ENCODE peak calls at places on chromosome 1, in eight cellular contexts. B is testis, D is heart left ventricle, Y is fibroblast of lung, T is IMR-90, W is lower lobe of right lung, O is GM10248, Z is esophagus squamous epithelium. N is an unnamed sample.

GRCh38 chr1:100502052-100502792 is 35.7 kb upstream of the GPR88 start:
- DNase-seq in B (no peak), D (no peak), Y (peak), T (peak), W (no peak), O (no peak), Z (no peak), N (no peak)

GRCh38 chr1:77313491-77313890 is 31.7 kb downstream of the AK5 start:
- DNase-seq in B (no peak), D (no peak), Y (peak), T (peak), W (no peak), O (no peak), Z (no peak), N (no peak)

GRCh38 chr1:172476218-172476811 is 32.4 kb upstream of the PIGC start:
- DNase-seq in B (no peak), D (no peak), Y (peak), T (no peak), W (no peak), O (no peak), Z (no peak), N (no peak)

GRCh38 chr1:212167098-212167497 is 118.1 kb upstream of the PPP2R5A start:
- DNase-seq in B (no peak), D (peak), Y (no peak), T (peak), W (no peak), O (no peak), Z (no peak), N (no peak)

GRCh38 chr1:94970783-94971182 is 43.9 kb upstream of the CNN3 start:
- DNase-seq in B (no peak), D (no peak), Y (no peak), T (no peak), W (no peak), O (no peak), Z (no peak), N (no peak)

GRCh38 chr1:115114308-115114707 is 25.0 kb upstream of the TSPAN2 start:
- DNase-seq in B (no peak), D (no peak), Y (peak), T (no peak), W (no peak), O (no peak), Z (no peak), N (no peak)

GRCh38 chr1:50488403-50488802 is 65.2 kb upstream of the DMRTA2 start:
- DNase-seq in B (no peak), D (no peak), Y (peak), T (peak), W (no peak), O (no peak), Z (no peak), N (no peak)

GRCh38 chr1:10803971-10804820 is 7.8 kb upstream of the CASZ1 start:
- DNase-seq in B (no peak), D (no peak), Y (no peak), T (no peak), W (peak), O (no peak), Z (no peak), N (no peak)

GRCh38 chr1:63592536-63593302 is 492 bp upstream of the PGM1 start:
- DNase-seq in B (no peak), D (no peak), Y (no peak), T (no peak), W (no peak), O (no peak), Z (no peak), N (no peak)

GRCh38 chr1:62774971-62775578 is 8.9 kb upstream of the ATG4C start:
- DNase-seq in B (no peak), D (no peak), Y (no peak), T (no peak), W (no peak), O (no peak), Z (no peak), N (no peak)

GRCh38 chr1:230291731-230292620 is 134.2 kb downstream of the PGBD5 start:
- DNase-seq in B (no peak), D (no peak), Y (no peak), T (no peak), W (no peak), O (no peak), Z (no peak), N (no peak)

GRCh38 chr1:1894354-1895049 is 3.6 kb upstream of the GNB1 start:
- DNase-seq in B (peak), D (no peak), Y (no peak), T (no peak), W (no peak), O (no peak), Z (no peak), N (no peak)

GRCh38 chr1:113995382-113995781 is 16.1 kb downstream of the OLFML3 start:
- DNase-seq in B (no peak), D (no peak), Y (no peak), T (no peak), W (no peak), O (no peak), Z (no peak), N (no peak)

GRCh38 chr1:232943679-232944252 is 6.6 kb upstream of the NTPCR start:
- DNase-seq in B (no peak), D (no peak), Y (no peak), T (no peak), W (no peak), O (no peak), Z (no peak), N (peak)

GRCh38 chr1:51518033-51518729 is 885 bp downstream of the EPS15 start:
- DNase-seq in B (peak), D (peak), Y (peak), T (peak), W (peak), O (peak), Z (no peak), N (no peak)

GRCh38 chr1:89624314-89624713 is 8.6 kb upstream of the LRRC8C start:
- DNase-seq in B (no peak), D (no peak), Y (no peak), T (no peak), W (no peak), O (no peak), Z (no peak), N (no peak)

GRCh38 chr1:89624715-89625323 is 8.1 kb upstream of the LRRC8C start:
- DNase-seq in B (no peak), D (no peak), Y (no peak), T (no peak), W (no peak), O (no peak), Z (no peak), N (no peak)

GRCh38 chr1:89620664-89621063 is 12.3 kb upstream of the LRRC8C start:
- DNase-seq in B (no peak), D (no peak), Y (no peak), T (no peak), W (no peak), O (no peak), Z (no peak), N (no peak)

GRCh38 chr1:89627596-89627962 is 5.3 kb upstream of the LRRC8C start:
- DNase-seq in B (no peak), D (no peak), Y (no peak), T (no peak), W (no peak), O (no peak), Z (no peak), N (no peak)

GRCh38 chr1:89622895-89623294 is 10.0 kb upstream of the LRRC8C start:
- DNase-seq in B (no peak), D (no peak), Y (peak), T (peak), W (no peak), O (no peak), Z (no peak), N (no peak)
- TF ChIP-seq CTCF in B (no peak), D (no peak), Y (peak), T (peak), W (no peak), O (no peak), Z (no peak), N (peak)

DNA sequence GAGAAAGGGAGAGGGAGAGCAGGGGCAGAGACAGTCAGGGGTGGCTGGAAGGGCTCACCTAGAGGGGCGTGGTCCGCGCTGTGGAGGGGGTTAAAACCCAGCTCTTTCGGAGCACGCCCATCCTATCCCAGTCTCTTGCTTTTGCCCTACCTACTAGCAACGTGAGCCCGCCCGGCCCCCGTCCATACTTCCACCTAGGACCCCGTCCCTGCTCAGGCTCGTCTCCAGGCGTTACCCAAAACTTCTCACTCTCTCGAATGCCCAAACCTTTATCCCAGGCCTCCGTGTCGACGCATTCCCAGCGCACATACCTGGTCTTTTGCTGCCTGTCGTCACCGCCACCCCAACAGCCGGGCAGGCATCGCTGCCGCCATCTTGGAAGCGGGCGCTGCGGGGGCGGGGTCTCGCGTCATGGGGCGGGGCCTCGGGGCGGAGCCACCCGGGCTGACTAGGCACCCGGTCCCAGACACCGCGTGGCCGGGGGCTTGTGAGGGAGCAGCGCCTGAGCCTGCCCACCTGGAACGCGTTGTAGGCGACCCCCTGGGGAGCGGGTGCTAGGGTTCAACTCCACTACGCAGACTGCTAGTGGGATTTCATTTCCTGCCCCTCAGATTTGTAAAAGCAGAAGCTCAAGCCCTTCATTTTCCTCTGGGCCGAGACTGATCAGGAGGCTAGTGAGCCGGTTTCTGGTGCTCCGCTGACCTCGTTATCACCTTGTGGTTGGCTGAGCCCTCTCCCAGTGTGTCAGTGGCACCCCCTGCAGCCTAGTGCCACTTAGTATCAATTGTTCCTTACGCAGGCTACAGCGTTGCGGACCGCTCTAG is at the start of gene B4GALT3:
- DNase-seq in B (peak), D (peak), Y (peak), T (peak), W (peak), O (peak), Z (peak), N (no peak)
- TF ChIP-seq CTCF in B (no peak), D (no peak), Y (no peak), T (no peak), W (no peak), O (peak), Z (no peak), N (no peak)

GRCh38 chr1:155256101-155256852 is 994 bp upstream of the ENTREP3 start:
- DNase-seq in B (no peak), D (no peak), Y (no peak), T (no peak), W (no peak), O (no peak), Z (no peak), N (no peak)

GRCh38 chr1:155254228-155254713 is 1.0 kb downstream of the ENTREP3 start:
- DNase-seq in B (no peak), D (no peak), Y (no peak), T (no peak), W (no peak), O (no peak), Z (no peak), N (no peak)

GRCh38 chr1:155254714-155255242 is 505 bp downstream of the ENTREP3 start:
- DNase-seq in B (no peak), D (no peak), Y (no peak), T (no peak), W (no peak), O (peak), Z (no peak), N (no peak)

GRCh38 chr1:155253797-155254196 is 1.5 kb downstream of the ENTREP3 start:
- DNase-seq in B (no peak), D (no peak), Y (no peak), T (peak), W (no peak), O (no peak), Z (no peak), N (no peak)

DNA sequence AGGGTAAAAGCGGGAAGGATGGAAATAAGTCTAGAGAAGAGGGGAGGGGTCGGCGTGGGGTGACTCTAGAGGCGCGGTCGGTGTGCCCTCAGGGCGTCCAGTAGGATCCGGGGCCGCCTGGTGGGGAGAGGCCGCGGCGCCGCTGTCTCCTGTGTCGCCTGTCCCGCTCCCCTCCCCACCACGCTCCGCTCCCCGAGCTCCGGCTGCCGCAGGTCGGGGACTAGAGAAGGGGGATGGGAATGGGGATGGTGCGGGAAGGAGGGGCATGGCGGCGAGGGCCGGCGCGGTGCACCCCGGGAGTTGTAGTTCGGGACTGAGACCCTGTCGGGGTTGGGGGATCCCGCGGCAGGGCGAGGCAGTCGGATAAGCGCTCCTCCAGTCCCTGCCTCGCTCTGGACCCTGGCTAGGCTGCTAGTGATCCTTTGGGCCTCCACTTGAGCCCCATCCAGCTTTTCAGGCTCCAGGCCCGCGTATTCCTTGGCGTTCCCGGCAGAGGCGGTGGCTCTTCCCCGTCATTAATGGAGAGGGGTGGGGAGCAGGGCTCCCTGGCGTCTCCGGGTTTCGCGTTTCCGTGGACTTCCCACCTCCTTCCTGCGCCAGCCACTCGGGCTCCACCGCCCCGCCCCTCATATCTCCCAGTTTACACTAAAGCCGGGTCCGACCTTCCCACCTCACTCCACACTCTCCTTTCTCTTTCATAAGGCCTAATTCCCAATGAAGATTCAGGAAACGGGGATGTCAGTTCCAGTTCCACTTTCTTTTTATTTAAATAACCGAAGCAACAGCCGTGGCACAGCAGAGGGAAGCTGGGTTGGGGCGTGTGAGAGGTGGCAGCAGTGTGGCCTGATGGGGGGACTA is at the start of gene ENTREP3:
- DNase-seq in B (peak), D (peak), Y (peak), T (peak), W (peak), O (peak), Z (no peak), N (peak)
- TF ChIP-seq CTCF in B (no peak), D (no peak), Y (no peak), T (no peak), W (peak), O (no peak), Z (no peak), N (no peak)

GRCh38 chr1:33099290-33100118 is 18.6 kb downstream of the AZIN2 start:
- DNase-seq in B (no peak), D (peak), Y (peak), T (peak), W (peak), O (no peak), Z (no peak), N (peak)
- TF ChIP-seq CTCF in B (no peak), D (no peak), Y (peak), T (peak), W (peak), O (no peak), Z (no peak), N (peak)

GRCh38 chr1:178496410-178497135 is at the start of gene CLEC20A:
- DNase-seq in B (peak), D (no peak), Y (no peak), T (no peak), W (no peak), O (no peak), Z (no peak), N (no peak)

GRCh38 chr1:178500091-178500770 is 3.5 kb upstream of the CLEC20A start:
- DNase-seq in B (peak), D (peak), Y (no peak), T (no peak), W (no peak), O (no peak), Z (no peak), N (no peak)

GRCh38 chr1:178500936-178501554 is 4.3 kb upstream of the CLEC20A start:
- DNase-seq in B (peak), D (no peak), Y (no peak), T (no peak), W (no peak), O (peak), Z (no peak), N (no peak)

GRCh38 chr1:178497903-178498478 is 1.2 kb upstream of the CLEC20A start:
- DNase-seq in B (peak), D (no peak), Y (no peak), T (no peak), W (no peak), O (no peak), Z (no peak), N (no peak)

DNA sequence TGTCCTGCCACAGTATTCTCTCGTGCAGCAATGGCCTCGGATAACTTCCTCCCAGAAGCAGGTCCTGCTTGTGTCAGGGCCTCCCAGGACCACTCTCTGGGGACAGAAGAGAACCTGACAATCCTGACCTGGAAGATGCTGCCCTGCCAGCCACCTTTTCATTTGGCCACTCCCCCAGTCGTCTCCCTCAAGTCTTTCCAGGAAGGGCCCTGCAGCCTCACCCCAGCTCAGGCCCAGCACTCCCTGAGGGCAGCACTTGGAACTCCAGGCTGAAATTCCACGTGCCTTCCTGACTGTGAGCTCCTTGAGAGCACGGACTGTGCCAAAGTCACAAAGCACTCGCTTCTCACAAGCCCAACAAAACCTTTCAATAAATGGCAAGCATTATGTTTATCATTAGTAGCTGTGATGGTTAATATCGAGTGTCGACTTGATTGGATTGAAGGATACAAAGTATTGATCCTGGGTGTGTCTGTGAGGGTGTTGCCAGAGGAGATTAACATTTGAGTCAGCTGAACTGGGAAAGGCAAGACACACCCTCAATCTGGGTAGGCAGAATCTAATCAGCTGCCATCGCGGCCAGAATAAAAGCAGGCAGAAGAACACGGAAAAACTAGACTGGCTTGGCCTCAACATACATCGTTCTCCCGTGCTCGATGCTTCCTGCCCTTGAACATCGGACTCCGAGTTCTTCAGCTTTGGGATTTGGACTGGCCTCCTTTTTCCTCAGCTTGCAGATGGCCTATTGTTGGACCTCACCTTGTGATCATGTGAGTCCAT is 2.3 kb upstream of the CLEC20A start:
- DNase-seq in B (peak), D (no peak), Y (no peak), T (no peak), W (no peak), O (no peak), Z (no peak), N (no peak)
- TF ChIP-seq CTCF in B (no peak), D (no peak), Y (no peak), T (no peak), W (no peak), O (no peak), Z (no peak), N (no peak)

DNA sequence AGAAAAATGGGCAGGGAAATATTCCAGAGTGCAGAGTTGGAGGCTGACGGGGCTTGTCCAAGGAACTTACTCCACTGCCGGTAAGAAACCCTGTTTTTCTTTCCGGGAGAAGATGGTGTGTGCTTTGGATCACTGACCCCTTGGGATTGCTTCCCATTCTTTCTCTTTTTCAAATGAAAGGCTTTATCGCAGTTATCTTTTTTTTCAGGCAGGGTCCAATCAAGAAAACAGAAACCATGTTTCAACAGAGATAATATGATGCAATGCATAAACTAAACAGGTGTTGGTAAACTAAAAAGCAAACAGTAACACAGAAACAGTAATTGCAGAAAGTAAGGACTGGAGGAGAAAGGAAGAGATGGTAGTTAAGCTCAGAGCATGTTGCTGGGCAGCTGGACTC is 145.1 kb downstream of the LYPLAL1 start:
- DNase-seq in B (no peak), D (no peak), Y (no peak), T (no peak), W (no peak), O (no peak), Z (no peak), N (no peak)
- TF ChIP-seq CTCF in B (no peak), D (no peak), Y (no peak), T (no peak), W (no peak), O (no peak), Z (no peak), N (no peak)